ENCODE peak calls at places on chromosomes 3 and 15, in five cellular contexts. L is IMR-90, E is neuronal stem cell, I is mesendoderm, K is mesenchymal stem cell. H is an unnamed sample.
A peak's percentile ranks its signal among the peaks of the same experiment; 100 is the strongest.

GRCh38 chr3:179896507-179896906 is 140.2 kb downstream of the PEX5L start:
- DNase-seq in K (no peak), E (no peak), L (no peak), I (no peak), H (no peak)

GRCh38 chr3:119469378-119470189 is 821 bp downstream of the POGLUT1 start:
- DNase-seq in E (no peak), I (no peak), L (peak; percentile 47), K (peak; percentile 73), H (no peak)

GRCh38 chr15:39213385-39213840 is 367.5 kb upstream of the THBS1 start:
- DNase-seq in K (peak; percentile 90), E (peak; percentile 88), I (peak; percentile 99), L (peak; percentile 99), H (peak; percentile 94)

GRCh38 chr3:54967586-54968244 is 39.9 kb upstream of the LRTM1 start:
- DNase-seq in E (no peak), L (peak; percentile 90), I (no peak), K (peak; percentile 69), H (no peak)

GRCh38 chr3:44845528-44846520 is 15.9 kb upstream of the TMEM42 start:
- DNase-seq in E (no peak), K (peak; percentile 46), L (peak; percentile 59), I (peak; percentile 36), H (no peak)

GRCh38 chr3:129984124-129984523 is 9.6 kb downstream of the TRH start:
- DNase-seq in E (no peak), K (peak; percentile 6), I (peak; percentile 38), L (no peak), H (peak; percentile 35)

GRCh38 chr15:93041159-93041547 is 47.9 kb downstream of the RGMA start:
- DNase-seq in K (no peak), E (no peak), L (no peak), I (no peak), H (no peak)

GRCh38 chr3:30012941-30013543 is 593.4 kb upstream of the TGFBR2 start:
- DNase-seq in K (peak; percentile 62), I (peak; percentile 81), E (peak; percentile 60), L (peak; percentile 70), H (peak; percentile 69)

GRCh38 chr15:90818251-90819210 is 49.9 kb upstream of the FURIN start:
- DNase-seq in K (no peak), I (peak; percentile 35), E (no peak), L (no peak), H (peak; percentile 68)

GRCh38 chr15:67534360-67534759 is 8.1 kb upstream of the MAP2K5 start:
- DNase-seq in I (no peak), K (no peak), L (no peak), E (no peak), H (no peak)

GRCh38 chr3:185151101-185151958 is 1.5 kb downstream of the C3orf70 start:
- DNase-seq in E (no peak), L (no peak), I (no peak), K (no peak), H (no peak)

GRCh38 chr3:185153170-185153733 is 392 bp upstream of the C3orf70 start:
- DNase-seq in K (peak; percentile 38), L (no peak), I (peak; percentile 51), E (peak; percentile 46), H (peak; percentile 68)

GRCh38 chr3:185151959-185152432 is 864 bp downstream of the C3orf70 start:
- DNase-seq in I (no peak), E (no peak), L (peak; percentile 13), K (no peak), H (no peak)

GRCh38 chr3:185153861-185154629 is 1.2 kb upstream of the C3orf70 start:
- DNase-seq in L (no peak), K (no peak), E (no peak), I (peak; percentile 40), H (peak; percentile 56)

DNA sequence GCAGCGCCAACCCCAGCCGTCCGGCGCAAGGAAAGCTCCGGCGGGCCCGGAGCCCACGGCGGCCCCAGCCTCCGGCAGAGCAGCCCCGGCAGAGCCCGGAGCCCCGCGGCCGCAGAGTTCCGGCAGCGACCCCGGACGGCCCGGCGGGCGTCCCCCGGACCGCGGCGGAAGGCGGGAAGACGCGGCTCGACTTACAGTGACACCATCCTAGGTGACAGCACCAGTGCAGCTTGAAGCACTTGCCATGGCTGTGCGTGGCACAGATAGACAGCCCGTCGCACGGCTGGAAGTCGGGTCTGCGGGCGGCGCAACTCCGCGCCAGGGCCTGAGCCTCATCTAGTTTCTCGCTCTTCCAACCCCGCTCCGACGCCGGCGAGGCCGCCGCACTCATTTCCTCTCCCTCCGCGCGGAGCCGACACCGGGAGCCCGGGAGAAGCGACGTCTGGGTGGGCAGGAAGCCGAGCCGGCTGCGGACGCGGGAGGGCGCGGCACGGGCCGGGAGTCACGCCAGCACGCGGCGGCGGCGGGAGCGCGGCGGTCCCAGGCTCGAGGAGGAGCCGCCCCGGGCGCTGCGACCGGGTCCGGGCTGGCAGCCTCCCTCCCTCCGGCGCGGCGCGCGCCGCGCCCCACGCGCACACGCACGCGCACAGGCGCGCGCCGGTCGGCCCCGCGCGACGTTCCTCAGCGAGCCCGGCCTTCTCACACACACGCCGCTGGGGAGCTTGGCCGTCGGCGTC is at the start of gene C3orf70:
- DNase-seq in L (peak; percentile 44), E (peak; percentile 54), I (peak; percentile 63), K (peak; percentile 65), H (peak; percentile 49)
- H2BK15ac ChIP-seq in L (no peak within 1 kb of the TSS), E (peak within 1 kb of the TSS; percentile 100), I (no peak within 1 kb of the TSS), K (no peak within 1 kb of the TSS), H (no peak within 1 kb of the TSS)

GRCh38 chr3:14130707-14131106 is 5.9 kb downstream of the TMEM43 start:
- DNase-seq in E (no peak), L (no peak), K (no peak), I (no peak), H (no peak)

GRCh38 chr3:14132120-14132519 is 7.3 kb downstream of the TMEM43 start:
- DNase-seq in E (no peak), L (no peak), K (no peak), I (no peak), H (no peak)

GRCh38 chr3:14130230-14130629 is 5.4 kb downstream of the TMEM43 start:
- DNase-seq in I (no peak), L (no peak), K (no peak), E (no peak), H (no peak)

GRCh38 chr3:14132689-14133088 is 7.8 kb downstream of the TMEM43 start:
- DNase-seq in E (no peak), I (no peak), L (no peak), K (no peak), H (no peak)

DNA sequence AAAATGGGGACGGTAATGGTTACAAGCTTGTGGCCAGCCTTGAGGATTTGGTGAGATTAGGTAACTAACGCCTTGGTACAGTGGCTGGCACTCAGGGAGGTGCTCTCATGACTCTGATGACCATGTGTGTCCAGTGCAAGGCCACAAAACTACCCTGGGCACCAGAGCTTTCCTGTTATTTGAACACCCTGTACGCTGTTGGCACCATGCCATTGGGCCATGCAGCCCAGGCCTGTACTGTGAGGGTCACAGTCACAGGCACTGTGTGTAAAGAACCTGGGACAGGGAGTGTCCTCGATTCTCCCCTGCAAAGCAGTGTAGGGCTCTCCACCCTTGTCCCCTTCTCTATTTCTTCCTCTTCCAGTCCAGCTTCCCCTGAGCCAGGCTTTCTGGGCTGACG is 6.3 kb downstream of the TMEM43 start:
- DNase-seq in L (no peak), K (no peak), I (no peak), E (no peak), H (no peak)
- H2BK15ac ChIP-seq in L (no peak overlapping the region), K (no peak overlapping the region), I (no peak overlapping the region), E (no peak overlapping the region), H (no peak overlapping the region)

GRCh38 chr3:13349823-13350222 is 70.3 kb downstream of the NUP210 start:
- DNase-seq in E (peak; percentile 58), K (no peak), I (peak; percentile 48), L (no peak), H (no peak)
- H2BK15ac ChIP-seq in E (no peak overlapping the region), K (no peak overlapping the region), I (no peak overlapping the region), L (no peak overlapping the region), H (no peak overlapping the region)

DNA sequence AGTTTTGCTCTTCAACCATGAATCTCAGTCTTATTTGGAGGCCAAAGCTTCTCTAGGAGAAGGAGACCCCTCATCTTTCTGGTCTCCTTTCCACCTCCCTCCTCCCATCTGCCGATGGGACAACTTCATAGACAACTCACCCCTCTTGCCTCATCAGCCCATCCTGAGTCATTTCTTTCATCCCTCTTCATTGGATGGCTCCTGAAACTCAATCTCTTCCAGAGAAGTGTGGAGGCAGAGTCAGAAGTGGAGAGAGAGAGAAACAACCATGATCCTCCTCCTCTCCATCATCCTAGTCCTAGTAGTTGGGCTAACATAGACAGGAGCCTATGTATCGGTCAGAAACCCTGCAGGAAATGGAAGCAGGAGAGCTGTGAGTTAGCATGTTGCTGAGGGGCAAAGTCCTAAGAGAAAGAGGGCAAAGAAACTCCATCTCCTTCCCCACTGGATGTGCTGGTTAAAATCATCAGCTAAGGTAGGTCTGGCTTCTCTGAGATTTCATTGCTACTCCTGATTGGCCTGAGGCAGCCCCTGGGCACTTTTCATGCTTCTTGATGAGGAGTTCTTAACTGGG is 21.3 kb upstream of the HCN4 start:
- DNase-seq in K (peak; percentile 20), E (no peak), L (peak; percentile 17), I (no peak), H (no peak)
- H2BK15ac ChIP-seq in K (no peak overlapping the region), E (no peak overlapping the region), L (no peak overlapping the region), I (no peak overlapping the region), H (no peak overlapping the region)